ENCODE peak calls at places on chromosomes 5 and 9, in ten cellular contexts. Q is astrocyte of the cerebellum, L is heart right ventricle, D is SK-N-SH, B is pancreas, K is astrocyte, M is PC-3, N is Calu3, Z is mammary epithelial cell, X is BJ. U is an unnamed sample.

GRCh38 chr9:92983984-92984589 is 36.8 kb downstream of the FGD3 start:
- DNase-seq in N (no peak), X (no peak), Q (no peak), D (no peak), M (peak; percentile 29), K (no peak), B (no peak), L (no peak), Z (peak; percentile 31), U (no peak)

GRCh38 chr5:107958861-107959260 is 288.1 kb upstream of the EFNA5 start:
- DNase-seq in X (no peak), N (no peak), Q (no peak), Z (no peak), L (no peak), B (no peak), M (no peak), D (no peak), K (no peak), U (no peak)

GRCh38 chr5:6574111-6574510 is 58.7 kb downstream of the NSUN2 start:
- DNase-seq in L (no peak), B (no peak), Q (no peak), Z (no peak), X (no peak), K (no peak), M (no peak), N (no peak), D (no peak), U (no peak)

GRCh38 chr9:101668466-101668865 is 70.0 kb downstream of the GRIN3A start:
- DNase-seq in D (no peak), B (no peak), X (no peak), M (no peak), Q (no peak), N (no peak), K (no peak), L (no peak), Z (no peak), U (no peak)

GRCh38 chr9:86424246-86424891 is 70.2 kb upstream of the TUT7 start:
- DNase-seq in M (no peak), Z (no peak), K (peak; percentile 62), D (no peak), L (no peak), N (no peak), Q (no peak), B (no peak), X (no peak), U (no peak)

GRCh38 chr5:112917453-112918005 is 4.5 kb downstream of the REEP5 start:
- DNase-seq in K (no peak), X (no peak), N (peak; percentile 18), Q (no peak), M (peak; percentile 11), L (no peak), B (no peak), Z (no peak), D (peak; percentile 37), U (peak; percentile 44)

GRCh38 chr5:15893866-15894265 is 285.7 kb downstream of the MARCHF11 start:
- DNase-seq in N (no peak), D (no peak), Q (no peak), M (no peak), K (no peak), L (no peak), Z (no peak), X (no peak), B (no peak), U (no peak)

GRCh38 chr5:65391591-65391990 is 90.1 kb downstream of the ADAMTS6 start:
- DNase-seq in L (no peak), Q (no peak), N (no peak), D (no peak), B (no peak), K (peak; percentile 18), Z (peak; percentile 14), M (no peak), X (no peak), U (no peak)

DNA sequence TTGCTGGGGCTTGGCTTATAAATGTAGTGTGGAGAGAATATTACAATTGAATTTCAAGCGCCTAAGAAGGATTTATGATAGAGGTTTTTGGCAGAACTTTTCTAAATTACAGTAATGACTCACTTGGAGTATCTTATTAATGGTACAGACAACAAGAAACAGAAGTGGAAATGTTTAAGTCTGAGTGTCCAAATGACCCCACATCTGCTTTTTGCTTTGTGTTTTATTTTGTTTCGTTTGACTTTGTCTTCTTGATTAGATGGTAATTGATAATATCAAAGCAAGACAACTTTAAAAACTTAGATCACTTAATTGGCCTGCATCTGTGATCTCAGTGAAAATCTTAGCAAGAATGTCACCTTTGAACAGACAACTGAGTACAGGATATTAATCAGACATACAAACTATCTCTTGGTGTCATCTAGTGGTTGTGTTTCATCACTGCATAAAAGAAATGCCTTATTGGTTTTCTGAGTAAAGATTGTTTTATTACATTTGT is 577.4 kb downstream of the ISL1 start:
- DNase-seq in L (no peak), X (peak; percentile 3), B (no peak), D (peak; percentile 12), M (peak; percentile 60), K (no peak), Z (peak; percentile 17), Q (no peak), N (no peak), U (no peak)
- TF ChIP-seq CTCF in L (no peak), X (peak; percentile 61), B (no peak), D (peak; percentile 86), M (peak; percentile 78), K (peak; percentile 28), Z (peak; percentile 80), Q (peak; percentile 5), N (no peak), U (peak; percentile 30)

GRCh38 chr9:136222166-136222895 is 17.4 kb upstream of the LHX3 start:
- DNase-seq in B (peak; percentile 10), N (no peak), Z (no peak), L (no peak), Q (no peak), X (no peak), M (no peak), K (no peak), D (no peak), U (no peak)

GRCh38 chr9:136218271-136218670 is 13.3 kb upstream of the LHX3 start:
- DNase-seq in Z (no peak), K (no peak), B (no peak), Q (no peak), N (no peak), X (no peak), D (no peak), L (no peak), M (no peak), U (no peak)

GRCh38 chr9:136219276-136219675 is 14.3 kb upstream of the LHX3 start:
- DNase-seq in X (peak; percentile 5), N (no peak), L (no peak), B (no peak), D (no peak), Q (peak; percentile 54), K (peak; percentile 68), Z (peak; percentile 77), M (peak; percentile 80), U (no peak)

GRCh38 chr9:136218673-136219072 is 13.7 kb upstream of the LHX3 start:
- DNase-seq in D (no peak), M (no peak), Z (no peak), L (no peak), N (no peak), K (no peak), Q (no peak), X (no peak), B (no peak), U (no peak)

DNA sequence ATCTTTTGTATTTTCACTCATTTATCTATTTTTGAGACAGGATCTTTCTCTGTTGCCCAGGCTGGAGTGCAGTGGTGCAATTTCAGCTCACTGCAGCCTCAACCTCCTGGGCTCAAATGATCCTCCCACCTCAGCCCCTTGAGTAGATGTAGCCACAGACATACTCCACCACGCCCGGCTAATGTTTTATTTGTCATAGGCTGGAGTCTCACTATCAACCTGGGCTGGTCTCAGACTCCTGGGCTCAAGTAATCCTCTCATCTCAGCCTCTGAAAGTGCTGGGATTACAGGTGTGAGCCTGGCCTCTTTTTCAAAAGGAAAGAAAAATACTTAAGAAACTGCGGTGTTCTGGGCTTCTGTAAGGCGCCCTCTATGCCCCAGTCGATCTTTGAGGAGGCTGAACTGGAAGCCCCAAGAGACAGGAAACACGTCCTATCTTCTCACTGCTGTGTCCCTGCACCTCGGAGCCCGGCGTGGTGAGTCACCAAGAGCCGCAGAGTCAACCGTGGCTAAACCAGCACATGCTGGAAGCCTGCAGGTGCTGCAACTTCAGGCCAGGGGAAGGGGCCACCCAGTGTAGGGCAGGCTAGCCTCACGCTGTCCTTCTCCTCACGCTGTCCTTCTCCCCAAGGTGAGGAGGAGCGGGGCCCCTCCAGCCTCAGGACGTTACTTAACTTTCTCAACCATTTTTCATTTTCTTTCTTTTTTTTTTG is 15.2 kb upstream of the LHX3 start:
- DNase-seq in N (peak; percentile 16), Z (peak; percentile 32), Q (no peak), K (peak; percentile 52), B (no peak), X (no peak), D (no peak), M (peak; percentile 79), L (no peak), U (no peak)
- TF ChIP-seq CTCF in N (no peak), Z (no peak), Q (no peak), K (no peak), B (no peak), X (no peak), D (no peak), M (no peak), L (no peak), U (no peak)

GRCh38 chr9:133354766-133355165 is 1.5 kb downstream of the SURF1 start:
- DNase-seq in N (no peak), Q (no peak), M (no peak), L (no peak), D (no peak), X (no peak), K (no peak), Z (no peak), B (no peak), U (no peak)

GRCh38 chr9:133357656-133358055 is 1.3 kb downstream of the SURF2 start:
- DNase-seq in X (no peak), M (no peak), Z (no peak), B (no peak), N (no peak), L (no peak), Q (no peak), K (no peak), D (no peak), U (no peak)

GRCh38 chr9:133353548-133353947 is 2.7 kb downstream of the SURF1 start:
- DNase-seq in L (no peak), K (no peak), Q (no peak), N (no peak), D (no peak), X (no peak), Z (no peak), B (no peak), M (no peak), U (no peak)

GRCh38 chr9:133356391-133357091 is at the start of the genes SURF1 and SURF2:
- DNase-seq in N (peak; percentile 88), Z (peak; percentile 76), Q (no peak), X (no peak), B (peak; percentile 92), D (peak; percentile 97), L (peak; percentile 88), M (peak; percentile 74), K (peak; percentile 52), U (peak; percentile 97)

DNA sequence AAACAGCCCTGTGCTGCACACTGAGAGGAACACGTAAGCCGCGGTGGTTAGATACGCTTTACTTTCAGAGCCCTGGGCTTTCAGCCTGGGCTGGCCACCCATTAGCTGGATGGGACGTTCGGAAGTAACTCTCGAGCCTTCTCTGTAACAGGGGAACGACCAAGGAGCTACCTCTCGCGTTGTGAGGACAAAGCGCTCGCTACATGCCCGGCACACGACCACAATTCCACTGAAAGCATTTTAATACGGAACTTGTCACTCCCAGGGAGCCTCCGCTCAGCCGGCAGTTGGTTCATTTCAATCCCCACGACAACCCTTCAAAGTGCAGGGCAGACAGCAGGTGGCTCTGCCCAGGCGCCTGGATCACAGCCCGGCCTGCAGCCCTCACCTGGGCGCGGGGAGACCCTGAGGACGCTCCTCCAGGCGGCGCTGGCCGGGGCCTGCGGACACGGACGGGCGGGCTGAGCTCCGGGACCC is 368 bp downstream of the SURF1 start:
- DNase-seq in N (no peak), Q (no peak), L (no peak), D (no peak), M (no peak), Z (no peak), X (no peak), K (no peak), B (no peak), U (no peak)
- TF ChIP-seq CTCF in N (no peak), Q (no peak), L (no peak), D (no peak), M (no peak), Z (no peak), X (peak; percentile 16), K (no peak), B (no peak), U (no peak)

GRCh38 chr9:1155602-1156001 is 105.4 kb downstream of the DMRT2 start:
- DNase-seq in D (no peak), K (no peak), Q (no peak), X (no peak), L (no peak), Z (no peak), N (no peak), M (peak; percentile 2), B (no peak), U (no peak)
- TF ChIP-seq CTCF in D (no peak), K (no peak), Q (no peak), X (no peak), L (no peak), Z (no peak), N (no peak), M (no peak), B (no peak), U (no peak)

U was measured in glutamatergic neuron.